ENCODE peak calls at places on chromosomes 4 and X, in seven cellular contexts. P is fibroblast of lung; B is tibial artery; R is right atrium auricular region; Z is CD8-positive, alpha-beta memory T cell; S is uterus; M is esophagus muscularis mucosa. O is an unnamed sample. For H3K4me1, the result is how much of the 10 kb centered on the place peaks cover.

GRCh38 chrX:926991-927390 is 285.5 kb downstream of the CRLF2 start:
- DNase-seq in P (no peak), B (no peak), R (no peak), Z (no peak), S (no peak), M (peak), O (no peak)

GRCh38 chr4:168993724-168994510 is 16.1 kb downstream of the CBR4 start:
- DNase-seq in P (peak), B (no peak), R (no peak), Z (no peak), S (peak), M (no peak), O (no peak)

GRCh38 chr4:43394976-43395375 is 502.5 kb downstream of the GRXCR1 start:
- DNase-seq in P (peak), B (no peak), R (no peak), Z (no peak), S (no peak), M (no peak), O (no peak)

GRCh38 chr4:142091085-142091513 is 454.7 kb downstream of the IL15 start:
- DNase-seq in P (peak), B (peak), R (no peak), Z (no peak), S (peak), M (no peak), O (no peak)

GRCh38 chr4:174523003-174523693 is 860 bp upstream of the HPGD start:
- DNase-seq in P (no peak), B (peak), R (no peak), Z (peak), S (peak), M (no peak), O (peak)

GRCh38 chr4:85370400-85371032 is 104.4 kb upstream of the ARHGAP24 start:
- DNase-seq in P (peak), B (no peak), R (no peak), Z (no peak), S (no peak), M (no peak), O (peak)

GRCh38 chr4:92872604-92873003 is 568.8 kb downstream of the GRID2 start:
- DNase-seq in P (no peak), B (no peak), R (no peak), Z (no peak), S (no peak), M (no peak), O (no peak)

GRCh38 chr4:16626945-16627344 is 271.5 kb downstream of the LDB2 start:
- DNase-seq in P (peak), B (peak), R (peak), Z (no peak), S (peak), M (no peak), O (peak)

GRCh38 chrX:1700757-1701156 is 85.9 kb downstream of the ASMT start:
- DNase-seq in P (no peak), B (no peak), R (no peak), Z (no peak), S (no peak), M (peak), O (no peak)

GRCh38 chr4:7960790-7961655 is 21.4 kb upstream of the AFAP1 start:
- DNase-seq in P (peak), B (peak), R (no peak), Z (peak), S (peak), M (peak), O (peak)

GRCh38 chr4:53885668-53886067 is 178.7 kb downstream of the CHIC2 start:
- DNase-seq in P (no peak), B (no peak), R (peak), Z (no peak), S (no peak), M (peak), O (no peak)

GRCh38 chr4:3257691-3258482 is 8.9 kb downstream of the MSANTD1 start:
- DNase-seq in P (peak), B (peak), R (no peak), Z (no peak), S (peak), M (no peak), O (no peak)

GRCh38 chrX:40104649-40105015 is 6.9 kb upstream of the BCOR start:
- DNase-seq in P (peak), B (no peak), R (no peak), Z (no peak), S (peak), M (no peak), O (no peak)

GRCh38 chr4:158599150-158599549 is 72.5 kb downstream of the C4orf46 start:
- DNase-seq in P (no peak), B (no peak), R (no peak), Z (no peak), S (no peak), M (no peak), O (no peak)

GRCh38 chrX:152573866-152574265 is 63.8 kb upstream of the GABRQ start:
- DNase-seq in P (no peak), B (no peak), R (no peak), Z (no peak), S (no peak), M (no peak), O (no peak)

DNA sequence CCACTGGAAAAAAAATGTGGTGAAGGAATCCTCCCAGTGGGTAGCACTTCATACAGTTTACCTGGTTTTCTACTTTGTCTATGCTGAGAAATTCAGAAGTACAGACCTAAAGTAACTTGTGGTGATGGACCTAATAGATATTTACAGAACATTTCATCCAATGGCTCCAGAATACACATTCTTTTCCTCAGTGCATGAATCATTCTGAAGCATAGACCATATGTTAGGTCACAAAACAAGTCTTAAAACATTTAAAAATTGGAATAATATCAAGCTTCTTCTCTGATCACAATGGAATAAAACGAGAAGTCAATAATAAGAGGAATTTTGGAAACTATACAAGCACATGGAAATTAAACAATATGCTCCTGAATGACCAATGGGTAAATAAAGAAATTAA is 450.1 kb upstream of the INTU start:
- DNase-seq in P (peak), B (no peak), R (no peak), Z (no peak), S (no peak), M (no peak), O (no peak)
- H3K27ac ChIP-seq in P (no peak), B (no peak), R (no peak), Z (no peak), S (no peak), M (no peak), O (no peak)

GRCh38 chr4:104507112-104507511 is 12.4 kb upstream of the CXXC4 start:
- DNase-seq in P (no peak), B (no peak), R (no peak), Z (no peak), S (no peak), M (no peak), O (no peak)

GRCh38 chr4:104508224-104508623 is 13.5 kb upstream of the CXXC4 start:
- DNase-seq in P (no peak), B (no peak), R (no peak), Z (no peak), S (no peak), M (no peak), O (no peak)
- H3K4me1 ChIP-seq in P (under half), B (under half), R (under half), Z (under half), S (under half), M (under half), O (under half)

DNA sequence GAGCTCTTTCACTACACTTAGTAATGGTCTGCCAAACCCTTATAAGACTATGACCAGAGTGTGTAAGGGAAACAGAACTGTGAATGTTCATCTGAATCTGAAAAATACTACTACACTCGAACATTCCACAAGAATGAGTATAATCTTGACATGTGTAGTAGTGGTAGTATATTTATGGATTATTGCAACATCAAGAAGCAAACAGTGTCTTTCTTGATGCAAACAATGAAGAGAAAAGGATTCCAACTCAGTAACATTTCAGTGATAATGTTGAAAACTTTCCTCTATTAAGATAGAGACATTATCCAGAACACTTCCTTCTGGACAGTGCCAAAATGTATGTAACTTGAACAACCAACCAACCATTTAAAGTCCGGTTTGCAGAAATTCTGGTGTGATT is 394.7 kb upstream of the CPEB2 start:
- DNase-seq in P (no peak), B (no peak), R (no peak), Z (no peak), S (no peak), M (no peak), O (no peak)
- H3K27ac ChIP-seq in P (no peak), B (no peak), R (no peak), Z (no peak), S (no peak), M (no peak), O (peak)

GRCh38 chrX:71992711-71993110 is 82.1 kb downstream of the NHSL2 start:
- DNase-seq in P (no peak), B (no peak), R (no peak), Z (peak), S (no peak), M (peak), O (no peak)
- H3K4me1 ChIP-seq in P (under half), B (under half), R (under half), Z (under half), S (under half), M (under half), O (under half)

DNA sequence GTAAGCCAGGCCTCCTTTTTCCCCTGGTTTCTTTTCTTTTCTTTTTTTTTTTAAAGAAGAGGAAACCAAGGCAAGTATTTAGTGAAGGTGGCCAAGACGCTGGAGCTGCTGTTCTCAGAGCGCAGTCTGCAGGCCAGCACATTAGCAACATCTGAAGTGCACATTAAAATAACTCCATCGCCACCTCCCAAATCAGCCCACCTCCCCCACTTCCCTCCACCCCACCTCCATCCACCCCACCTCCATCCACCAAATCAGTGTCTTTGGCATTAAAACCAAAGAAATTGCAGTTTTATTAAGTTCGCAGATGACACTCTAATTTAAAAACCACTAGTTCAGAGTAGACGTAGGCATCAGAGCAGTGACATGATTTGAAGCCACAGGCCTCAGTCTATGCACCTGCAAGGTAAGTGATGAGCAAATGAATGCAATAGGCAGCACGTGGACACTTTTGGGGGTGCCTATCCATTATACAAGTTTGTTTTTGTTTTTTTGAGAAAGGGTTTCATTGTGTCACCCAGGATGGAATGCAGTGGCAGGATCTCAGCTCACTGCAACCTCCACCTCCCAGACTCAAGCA is 88.1 kb upstream of the TRIM2 start:
- DNase-seq in P (no peak), B (no peak), R (peak), Z (peak), S (no peak), M (no peak), O (no peak)
- H3K27ac ChIP-seq in P (no peak), B (peak), R (no peak), Z (no peak), S (peak), M (peak), O (peak)

DNA sequence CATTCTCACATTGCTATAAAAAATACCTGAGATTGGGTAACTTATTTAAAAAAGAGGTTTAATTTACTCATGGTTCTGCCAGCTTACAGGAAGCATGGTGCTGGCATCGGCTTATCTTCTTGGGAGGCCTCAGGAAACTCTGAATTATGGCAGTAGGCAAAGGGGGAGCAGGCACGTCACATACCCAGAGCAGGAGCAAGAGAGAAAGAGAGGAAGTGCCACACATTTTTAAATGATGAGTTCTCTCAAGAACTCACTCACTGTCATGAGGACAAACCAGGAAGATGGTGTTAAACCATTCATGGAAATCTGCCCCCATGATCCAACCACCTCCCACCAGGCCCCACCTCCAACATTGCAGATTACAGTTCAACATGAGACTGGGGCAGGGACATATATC is 10.0 kb upstream of the AFF1 start:
- DNase-seq in P (peak), B (peak), R (no peak), Z (no peak), S (no peak), M (no peak), O (peak)
- H3K4me1 ChIP-seq in P (under half), B (under half), R (under half), Z (under half), S (under half), M (under half), O (under half)

GRCh38 chr4:127968565-127968964 is 3.4 kb downstream of the ABHD18 start:
- DNase-seq in P (no peak), B (no peak), R (no peak), Z (no peak), S (no peak), M (no peak), O (no peak)
- H3K27ac ChIP-seq in P (no peak), B (peak), R (no peak), Z (no peak), S (no peak), M (no peak), O (no peak)

GRCh38 chr4:40202474-40202873 is 5.6 kb downstream of the RHOH start:
- DNase-seq in P (no peak), B (no peak), R (no peak), Z (no peak), S (no peak), M (no peak), O (no peak)

GRCh38 chr4:40204507-40205258 is 7.9 kb downstream of the RHOH start:
- DNase-seq in P (no peak), B (no peak), R (no peak), Z (no peak), S (no peak), M (no peak), O (no peak)

GRCh38 chr4:40209401-40209800 is 12.6 kb downstream of the RHOH start:
- DNase-seq in P (no peak), B (no peak), R (no peak), Z (no peak), S (no peak), M (no peak), O (no peak)

GRCh38 chr4:40205259-40206198 is 8.7 kb downstream of the RHOH start:
- DNase-seq in P (no peak), B (no peak), R (no peak), Z (peak), S (no peak), M (no peak), O (no peak)

GRCh38 chr4:40206421-40206820 is 9.6 kb downstream of the RHOH start:
- DNase-seq in P (no peak), B (no peak), R (no peak), Z (no peak), S (no peak), M (no peak), O (no peak)
- H3K4me1 ChIP-seq in P (under half), B (under half), R (under half), Z (half or more), S (under half), M (under half), O (half or more)

GRCh38 chr4:184812651-184813181 is 13.1 kb downstream of the ACSL1 start:
- DNase-seq in P (peak), B (no peak), R (no peak), Z (no peak), S (no peak), M (no peak), O (no peak)

GRCh38 chr4:184810720-184811119 is 15.0 kb downstream of the ACSL1 start:
- DNase-seq in P (no peak), B (no peak), R (no peak), Z (peak), S (no peak), M (no peak), O (no peak)

GRCh38 chr4:184814686-184815045 is 11.1 kb downstream of the ACSL1 start:
- DNase-seq in P (peak), B (no peak), R (no peak), Z (no peak), S (no peak), M (no peak), O (no peak)

GRCh38 chr4:184811484-184812180 is 14.1 kb downstream of the ACSL1 start:
- DNase-seq in P (no peak), B (peak), R (no peak), Z (no peak), S (peak), M (no peak), O (no peak)

DNA sequence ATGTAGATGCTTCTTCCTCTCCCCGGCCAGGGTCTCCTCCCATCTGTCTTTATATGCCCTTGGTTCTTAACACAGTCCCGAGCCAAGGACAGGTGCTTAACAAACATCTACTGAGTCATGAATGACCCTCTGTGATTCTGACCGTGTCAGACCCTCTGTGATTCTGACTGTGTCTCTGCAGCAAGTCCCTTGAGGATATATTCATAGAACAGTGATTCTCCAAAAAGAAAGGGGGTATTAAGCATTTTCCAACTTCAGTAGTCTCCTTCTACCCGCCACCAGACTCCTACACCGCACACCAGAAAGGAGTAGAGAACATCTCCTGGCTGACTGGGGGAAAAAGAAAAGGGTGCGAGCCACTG is 13.6 kb downstream of the ACSL1 start:
- DNase-seq in P (no peak), B (no peak), R (no peak), Z (no peak), S (no peak), M (no peak), O (no peak)
- H3K27ac ChIP-seq in P (no peak), B (peak), R (peak), Z (no peak), S (peak), M (no peak), O (no peak)